ENCODE peak calls at places on chromosomes 3 and 15, in seven cellular contexts. One of them, this sample, is unnamed.

GRCh38 chr3:126121632-126122031 is 37.7 kb upstream of the SLC41A3 start:
- DNase-seq in PC-3: no peak
- DNase-seq in Caco-2: no peak
- DNase-seq in cardiac fibroblast: no peak
- DNase-seq in Panc1: no peak
- DNase-seq in activated CD8-positive, alpha-beta T cell treated with anti-CD3 and anti-CD28 coated beads for 36 hours: no peak
- DNase-seq in left ventricle myocardium inferior: no peak
- DNase-seq in this sample: no peak

GRCh38 chr15:38128389-38128788 is 124.2 kb upstream of the SPRED1 start:
- DNase-seq in Caco-2: no peak
- DNase-seq in cardiac fibroblast: peak; percentile 69
- DNase-seq in left ventricle myocardium inferior: no peak
- DNase-seq in PC-3: peak; percentile 74
- DNase-seq in activated CD8-positive, alpha-beta T cell treated with anti-CD3 and anti-CD28 coated beads for 36 hours: no peak
- DNase-seq in Panc1: no peak
- DNase-seq in this sample: no peak

GRCh38 chr3:29686889-29687592 is 406.2 kb downstream of the RBMS3 start:
- DNase-seq in left ventricle myocardium inferior: no peak
- DNase-seq in PC-3: no peak
- DNase-seq in cardiac fibroblast: peak; percentile 74
- DNase-seq in Panc1: no peak
- DNase-seq in Caco-2: no peak
- DNase-seq in activated CD8-positive, alpha-beta T cell treated with anti-CD3 and anti-CD28 coated beads for 36 hours: no peak
- DNase-seq in this sample: peak; percentile 66

GRCh38 chr3:30043156-30043555 is 563.2 kb upstream of the TGFBR2 start:
- DNase-seq in Panc1: no peak
- DNase-seq in cardiac fibroblast: no peak
- DNase-seq in activated CD8-positive, alpha-beta T cell treated with anti-CD3 and anti-CD28 coated beads for 36 hours: no peak
- DNase-seq in left ventricle myocardium inferior: no peak
- DNase-seq in PC-3: no peak
- DNase-seq in Caco-2: no peak
- DNase-seq in this sample: no peak

GRCh38 chr3:178193846-178194245 is 342.4 kb upstream of the KCNMB2 start:
- DNase-seq in PC-3: peak; percentile 48
- DNase-seq in activated CD8-positive, alpha-beta T cell treated with anti-CD3 and anti-CD28 coated beads for 36 hours: no peak
- DNase-seq in Panc1: no peak
- DNase-seq in Caco-2: no peak
- DNase-seq in left ventricle myocardium inferior: no peak
- DNase-seq in cardiac fibroblast: no peak
- DNase-seq in this sample: no peak

GRCh38 chr3:186717039-186717457 is at the start of gene KNG1:
- DNase-seq in Panc1: no peak
- DNase-seq in PC-3: no peak
- DNase-seq in cardiac fibroblast: no peak
- DNase-seq in Caco-2: peak; percentile 36
- DNase-seq in activated CD8-positive, alpha-beta T cell treated with anti-CD3 and anti-CD28 coated beads for 36 hours: no peak
- DNase-seq in left ventricle myocardium inferior: no peak
- DNase-seq in this sample: no peak

GRCh38 chr3:71423151-71423906 is 160.2 kb downstream of the FOXP1 start:
- DNase-seq in left ventricle myocardium inferior: peak; percentile 39
- DNase-seq in cardiac fibroblast: peak; percentile 43
- DNase-seq in Panc1: no peak
- DNase-seq in activated CD8-positive, alpha-beta T cell treated with anti-CD3 and anti-CD28 coated beads for 36 hours: no peak
- DNase-seq in Caco-2: no peak
- DNase-seq in PC-3: peak; percentile 97
- DNase-seq in this sample: no peak

GRCh38 chr15:85411992-85412538 is 31.7 kb downstream of the AKAP13 start:
- DNase-seq in Caco-2: no peak
- DNase-seq in activated CD8-positive, alpha-beta T cell treated with anti-CD3 and anti-CD28 coated beads for 36 hours: no peak
- DNase-seq in cardiac fibroblast: peak; percentile 67
- DNase-seq in left ventricle myocardium inferior: no peak
- DNase-seq in PC-3: peak; percentile 81
- DNase-seq in Panc1: no peak
- DNase-seq in this sample: no peak

GRCh38 chr3:158731938-158732855 is at the start of gene RARRES1:
- DNase-seq in left ventricle myocardium inferior: peak; percentile 77
- DNase-seq in cardiac fibroblast: peak; percentile 41
- DNase-seq in activated CD8-positive, alpha-beta T cell treated with anti-CD3 and anti-CD28 coated beads for 36 hours: peak; percentile 63
- DNase-seq in Caco-2: peak; percentile 58
- DNase-seq in PC-3: no peak
- DNase-seq in Panc1: no peak
- DNase-seq in this sample: peak; percentile 84

GRCh38 chr15:23467110-23467600 is 20.1 kb upstream of the GOLGA6L2 start:
- DNase-seq in left ventricle myocardium inferior: no peak
- DNase-seq in Caco-2: no peak
- DNase-seq in Panc1: peak; percentile 18
- DNase-seq in PC-3: peak; percentile 67
- DNase-seq in activated CD8-positive, alpha-beta T cell treated with anti-CD3 and anti-CD28 coated beads for 36 hours: no peak
- DNase-seq in cardiac fibroblast: peak; percentile 45
- DNase-seq in this sample: peak; percentile 16

GRCh38 chr3:73786346-73786807 is 161.6 kb upstream of the PDZRN3 start:
- DNase-seq in Panc1: peak; percentile 15
- DNase-seq in left ventricle myocardium inferior: no peak
- DNase-seq in PC-3: peak; percentile 1
- DNase-seq in cardiac fibroblast: peak; percentile 97
- DNase-seq in activated CD8-positive, alpha-beta T cell treated with anti-CD3 and anti-CD28 coated beads for 36 hours: no peak
- DNase-seq in Caco-2: no peak
- DNase-seq in this sample: no peak

GRCh38 chr15:39273805-39274411 is 307.0 kb upstream of the THBS1 start:
- DNase-seq in cardiac fibroblast: peak; percentile 49
- DNase-seq in PC-3: peak; percentile 100
- DNase-seq in Panc1: peak; percentile 27
- DNase-seq in left ventricle myocardium inferior: no peak
- DNase-seq in activated CD8-positive, alpha-beta T cell treated with anti-CD3 and anti-CD28 coated beads for 36 hours: no peak
- DNase-seq in Caco-2: peak; percentile 82
- DNase-seq in this sample: no peak

GRCh38 chr3:189839576-189839975 is 208.4 kb downstream of the TP63 start:
- DNase-seq in activated CD8-positive, alpha-beta T cell treated with anti-CD3 and anti-CD28 coated beads for 36 hours: no peak
- DNase-seq in cardiac fibroblast: peak; percentile 61
- DNase-seq in left ventricle myocardium inferior: no peak
- DNase-seq in Panc1: no peak
- DNase-seq in PC-3: peak; percentile 27
- DNase-seq in Caco-2: no peak
- DNase-seq in this sample: no peak

GRCh38 chr3:196655496-196655895 is 16.0 kb downstream of the NRROS start:
- DNase-seq in left ventricle myocardium inferior: no peak
- DNase-seq in activated CD8-positive, alpha-beta T cell treated with anti-CD3 and anti-CD28 coated beads for 36 hours: no peak
- DNase-seq in cardiac fibroblast: no peak
- DNase-seq in Caco-2: no peak
- DNase-seq in PC-3: no peak
- DNase-seq in Panc1: no peak
- DNase-seq in this sample: no peak

GRCh38 chr3:9898467-9899229 is 4.0 kb upstream of the IL17RE start:
- DNase-seq in activated CD8-positive, alpha-beta T cell treated with anti-CD3 and anti-CD28 coated beads for 36 hours: peak; percentile 17
- DNase-seq in cardiac fibroblast: peak; percentile 25
- DNase-seq in left ventricle myocardium inferior: no peak
- DNase-seq in Panc1: no peak
- DNase-seq in PC-3: peak; percentile 71
- DNase-seq in Caco-2: no peak
- DNase-seq in this sample: no peak

GRCh38 chr15:39589815-39590644 is 9.2 kb downstream of the THBS1 start:
- DNase-seq in left ventricle myocardium inferior: no peak
- DNase-seq in Caco-2: no peak
- DNase-seq in Panc1: no peak
- DNase-seq in PC-3: peak; percentile 3
- DNase-seq in cardiac fibroblast: peak; percentile 25
- DNase-seq in activated CD8-positive, alpha-beta T cell treated with anti-CD3 and anti-CD28 coated beads for 36 hours: no peak
- DNase-seq in this sample: no peak

GRCh38 chr3:186825294-186825821 is 17.2 kb upstream of the ADIPOQ start:
- DNase-seq in Panc1: no peak
- DNase-seq in PC-3: no peak
- DNase-seq in activated CD8-positive, alpha-beta T cell treated with anti-CD3 and anti-CD28 coated beads for 36 hours: peak; percentile 73
- DNase-seq in cardiac fibroblast: peak; percentile 59
- DNase-seq in Caco-2: no peak
- DNase-seq in left ventricle myocardium inferior: no peak
- DNase-seq in this sample: no peak

GRCh38 chr3:158402590-158402989 is 168.4 kb upstream of the MLF1 start:
- DNase-seq in left ventricle myocardium inferior: no peak
- DNase-seq in activated CD8-positive, alpha-beta T cell treated with anti-CD3 and anti-CD28 coated beads for 36 hours: no peak
- DNase-seq in PC-3: no peak
- DNase-seq in cardiac fibroblast: no peak
- DNase-seq in Caco-2: no peak
- DNase-seq in Panc1: no peak
- DNase-seq in this sample: no peak

GRCh38 chr3:170711786-170712185 is 125.9 kb upstream of the SLC7A14 start:
- DNase-seq in Caco-2: no peak
- DNase-seq in Panc1: no peak
- DNase-seq in cardiac fibroblast: no peak
- DNase-seq in PC-3: no peak
- DNase-seq in left ventricle myocardium inferior: no peak
- DNase-seq in activated CD8-positive, alpha-beta T cell treated with anti-CD3 and anti-CD28 coated beads for 36 hours: no peak
- DNase-seq in this sample: no peak

GRCh38 chr3:44125882-44126281 is 115.8 kb upstream of the TOPAZ1 start:
- DNase-seq in Panc1: no peak
- DNase-seq in activated CD8-positive, alpha-beta T cell treated with anti-CD3 and anti-CD28 coated beads for 36 hours: no peak
- DNase-seq in cardiac fibroblast: peak; percentile 50
- DNase-seq in PC-3: no peak
- DNase-seq in Caco-2: no peak
- DNase-seq in left ventricle myocardium inferior: no peak
- DNase-seq in this sample: no peak

GRCh38 chr3:49028673-49029562 is at the start of gene IMPDH2:
- DNase-seq in left ventricle myocardium inferior: peak; percentile 93
- DNase-seq in PC-3: peak; percentile 98
- DNase-seq in activated CD8-positive, alpha-beta T cell treated with anti-CD3 and anti-CD28 coated beads for 36 hours: peak; percentile 95
- DNase-seq in Panc1: peak; percentile 71
- DNase-seq in cardiac fibroblast: peak; percentile 93
- DNase-seq in Caco-2: peak; percentile 91
- DNase-seq in this sample: peak; percentile 88
- TF ChIP-seq CTCF in left ventricle myocardium inferior: peak; percentile 12
- TF ChIP-seq CTCF in PC-3: peak; percentile 22
- TF ChIP-seq CTCF in activated CD8-positive, alpha-beta T cell treated with anti-CD3 and anti-CD28 coated beads for 36 hours: no peak
- TF ChIP-seq CTCF in Panc1: no peak
- TF ChIP-seq CTCF in cardiac fibroblast: no peak
- TF ChIP-seq CTCF in Caco-2: no peak
- TF ChIP-seq CTCF in this sample: peak; percentile 23

DNA sequence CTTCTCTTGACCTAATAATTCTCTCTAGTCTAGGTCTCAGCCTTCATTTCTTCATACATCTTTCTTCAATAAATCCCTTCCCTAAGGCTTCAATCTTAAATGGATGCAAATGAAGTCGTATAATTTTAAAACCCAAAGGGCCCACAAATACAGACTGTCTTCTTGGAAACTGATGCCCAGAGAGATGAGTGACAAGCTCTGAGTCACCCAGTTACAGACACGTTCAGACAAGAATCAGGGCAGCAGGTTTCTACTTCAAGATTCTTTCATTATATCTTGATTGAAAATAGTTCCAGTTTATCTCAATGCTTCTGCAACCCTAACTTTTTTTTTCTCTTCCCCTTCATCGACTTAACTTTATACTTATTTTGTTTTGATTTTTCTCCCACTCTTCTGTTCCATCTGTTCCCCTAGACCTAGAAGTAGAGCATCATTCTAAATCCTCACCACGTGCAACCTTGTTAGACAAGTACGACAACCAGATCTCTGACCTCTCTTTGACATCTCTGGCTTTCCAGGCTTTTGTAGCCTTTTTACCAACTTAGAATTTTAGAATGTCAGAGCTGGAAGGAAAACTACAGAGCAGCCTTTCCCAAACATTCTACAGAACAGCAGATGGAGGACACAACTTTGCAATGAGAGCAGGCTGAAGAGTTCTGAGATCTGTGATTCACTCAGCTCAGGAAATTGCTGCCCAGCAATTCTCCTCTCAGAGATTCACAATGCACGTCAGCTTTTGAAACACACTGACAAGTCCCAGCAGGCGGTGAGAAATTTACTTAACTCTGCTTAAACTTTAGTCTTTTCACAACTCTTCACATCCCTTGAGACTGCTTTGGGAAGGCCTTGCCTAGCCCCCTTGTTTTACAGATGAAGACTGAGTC is 25.3 kb downstream of the NCEH1 start:
- DNase-seq in PC-3: peak; percentile 52
- DNase-seq in activated CD8-positive, alpha-beta T cell treated with anti-CD3 and anti-CD28 coated beads for 36 hours: no peak
- DNase-seq in cardiac fibroblast: peak; percentile 69
- DNase-seq in Caco-2: no peak
- DNase-seq in Panc1: no peak
- DNase-seq in left ventricle myocardium inferior: no peak
- DNase-seq in this sample: no peak
- TF ChIP-seq CTCF in PC-3: no peak
- TF ChIP-seq CTCF in activated CD8-positive, alpha-beta T cell treated with anti-CD3 and anti-CD28 coated beads for 36 hours: no peak
- TF ChIP-seq CTCF in cardiac fibroblast: no peak
- TF ChIP-seq CTCF in Caco-2: no peak
- TF ChIP-seq CTCF in Panc1: no peak
- TF ChIP-seq CTCF in left ventricle myocardium inferior: no peak
- TF ChIP-seq CTCF in this sample: no peak

GRCh38 chr3:40847571-40847992 is 322.8 kb downstream of the ZNF621 start:
- DNase-seq in activated CD8-positive, alpha-beta T cell treated with anti-CD3 and anti-CD28 coated beads for 36 hours: no peak
- DNase-seq in Panc1: no peak
- DNase-seq in cardiac fibroblast: peak; percentile 49
- DNase-seq in left ventricle myocardium inferior: no peak
- DNase-seq in PC-3: peak; percentile 7
- DNase-seq in Caco-2: peak; percentile 54
- DNase-seq in this sample: no peak
- TF ChIP-seq CTCF in activated CD8-positive, alpha-beta T cell treated with anti-CD3 and anti-CD28 coated beads for 36 hours: no peak
- TF ChIP-seq CTCF in Panc1: no peak
- TF ChIP-seq CTCF in cardiac fibroblast: no peak
- TF ChIP-seq CTCF in left ventricle myocardium inferior: peak; percentile 52
- TF ChIP-seq CTCF in PC-3: no peak
- TF ChIP-seq CTCF in Caco-2: no peak
- TF ChIP-seq CTCF in this sample: no peak

GRCh38 chr3:188185717-188186236 is 31.8 kb downstream of the LPP start:
- DNase-seq in left ventricle myocardium inferior: no peak
- DNase-seq in activated CD8-positive, alpha-beta T cell treated with anti-CD3 and anti-CD28 coated beads for 36 hours: peak; percentile 14
- DNase-seq in cardiac fibroblast: no peak
- DNase-seq in Caco-2: no peak
- DNase-seq in Panc1: no peak
- DNase-seq in PC-3: no peak
- DNase-seq in this sample: no peak

GRCh38 chr3:188184649-188185048 is 30.7 kb downstream of the LPP start:
- DNase-seq in activated CD8-positive, alpha-beta T cell treated with anti-CD3 and anti-CD28 coated beads for 36 hours: no peak
- DNase-seq in left ventricle myocardium inferior: no peak
- DNase-seq in Caco-2: no peak
- DNase-seq in PC-3: no peak
- DNase-seq in cardiac fibroblast: no peak
- DNase-seq in Panc1: no peak
- DNase-seq in this sample: no peak

GRCh38 chr3:188188911-188189310 is 35.0 kb downstream of the LPP start:
- DNase-seq in left ventricle myocardium inferior: no peak
- DNase-seq in PC-3: no peak
- DNase-seq in cardiac fibroblast: no peak
- DNase-seq in activated CD8-positive, alpha-beta T cell treated with anti-CD3 and anti-CD28 coated beads for 36 hours: no peak
- DNase-seq in Panc1: no peak
- DNase-seq in Caco-2: no peak
- DNase-seq in this sample: no peak

GRCh38 chr3:188184160-188184559 is 30.2 kb downstream of the LPP start:
- DNase-seq in left ventricle myocardium inferior: no peak
- DNase-seq in PC-3: no peak
- DNase-seq in activated CD8-positive, alpha-beta T cell treated with anti-CD3 and anti-CD28 coated beads for 36 hours: no peak
- DNase-seq in Panc1: no peak
- DNase-seq in Caco-2: no peak
- DNase-seq in cardiac fibroblast: no peak
- DNase-seq in this sample: no peak

DNA sequence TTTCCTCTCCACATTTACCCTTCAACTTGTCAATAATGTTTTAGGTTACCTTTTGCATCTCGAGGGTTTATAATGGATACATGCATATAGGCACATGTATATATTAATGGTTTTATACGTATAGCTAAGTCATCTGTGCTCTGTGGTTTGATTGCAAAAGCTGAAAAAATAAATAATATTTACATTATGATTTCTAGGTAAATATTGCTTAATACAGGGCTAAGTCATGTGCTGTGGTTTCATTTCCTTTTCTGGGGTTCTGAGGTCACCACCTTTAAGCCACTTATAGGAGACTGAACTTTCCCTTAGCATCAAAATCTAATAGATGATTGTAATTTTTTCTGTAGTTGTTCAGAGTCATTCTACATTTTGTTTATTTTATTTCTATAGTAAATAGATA is 33.1 kb downstream of the LPP start:
- DNase-seq in PC-3: peak; percentile 71
- DNase-seq in left ventricle myocardium inferior: no peak
- DNase-seq in Panc1: peak; percentile 24
- DNase-seq in cardiac fibroblast: peak; percentile 57
- DNase-seq in activated CD8-positive, alpha-beta T cell treated with anti-CD3 and anti-CD28 coated beads for 36 hours: no peak
- DNase-seq in Caco-2: no peak
- DNase-seq in this sample: no peak
- TF ChIP-seq CTCF in PC-3: no peak
- TF ChIP-seq CTCF in left ventricle myocardium inferior: no peak
- TF ChIP-seq CTCF in Panc1: no peak
- TF ChIP-seq CTCF in cardiac fibroblast: no peak
- TF ChIP-seq CTCF in activated CD8-positive, alpha-beta T cell treated with anti-CD3 and anti-CD28 coated beads for 36 hours: no peak
- TF ChIP-seq CTCF in Caco-2: no peak
- TF ChIP-seq CTCF in this sample: no peak